ENCODE peak calls at places on chromosomes 7 and 10, in seven cellular contexts. O is fibroblast of lung; P is left ventricle myocardium inferior; Q is CD4-positive, alpha-beta memory T cell; J is Panc1; I is HCT116; T is heart right ventricle. S is an unnamed sample.

GRCh38 chr10:127145173-127145572 is 51.2 kb downstream of the INSYN2A start:
- DNase-seq in T (no peak), O (peak; percentile 50), J (no peak), I (peak; percentile 24), Q (no peak), P (no peak), S (no peak)

GRCh38 chr10:131546086-131546810 is 234.7 kb upstream of the TCERG1L start:
- DNase-seq in Q (no peak), J (no peak), T (no peak), O (no peak), P (no peak), I (peak; percentile 53), S (no peak)

GRCh38 chr7:157547611-157548010 is 210.8 kb downstream of the DNAJB6 start:
- DNase-seq in P (no peak), J (no peak), O (no peak), Q (no peak), I (no peak), T (no peak), S (no peak)

GRCh38 chr10:29862926-29863614 is 196.3 kb downstream of the JCAD start:
- DNase-seq in I (peak; percentile 75), T (no peak), P (no peak), Q (no peak), J (peak; percentile 8), O (peak; percentile 55), S (no peak)

GRCh38 chr7:37052673-37053072 is 328.4 kb upstream of the AOAH start:
- DNase-seq in I (no peak), O (peak; percentile 65), J (no peak), P (no peak), T (peak; percentile 14), Q (no peak), S (no peak)

GRCh38 chr7:1136841-1137516 is 23.0 kb downstream of the ZFAND2A start:
- DNase-seq in O (no peak), I (no peak), Q (no peak), T (no peak), P (no peak), J (no peak), S (no peak)

GRCh38 chr7:74480861-74481417 is 27.2 kb downstream of the GTF2IRD1 start:
- DNase-seq in I (no peak), T (peak; percentile 36), J (no peak), O (peak; percentile 86), Q (no peak), P (peak; percentile 49), S (no peak)

GRCh38 chr7:135508853-135509588 is 881 bp downstream of the CNOT4 start:
- DNase-seq in O (peak; percentile 39), I (no peak), J (no peak), T (peak; percentile 13), P (no peak), Q (no peak), S (no peak)

GRCh38 chr7:96016056-96016455 is 243.7 kb downstream of the DYNC1I1 start:
- DNase-seq in J (no peak), P (no peak), T (no peak), I (no peak), Q (no peak), O (no peak), S (no peak)

GRCh38 chr10:28604567-28605536 is 71.9 kb downstream of the WAC start:
- DNase-seq in P (no peak), O (no peak), J (no peak), Q (no peak), I (no peak), T (no peak), S (no peak)

GRCh38 chr7:1106063-1106782 is 18.3 kb downstream of the GPER1 start:
- DNase-seq in T (no peak), I (no peak), Q (no peak), O (no peak), J (no peak), P (no peak), S (no peak)

GRCh38 chr7:137664846-137665245 is 181.9 kb downstream of the DGKI start:
- DNase-seq in Q (no peak), P (no peak), T (no peak), I (no peak), J (no peak), O (no peak), S (no peak)

GRCh38 chr7:137670521-137671064 is 176.2 kb downstream of the DGKI start:
- DNase-seq in T (no peak), P (no peak), I (no peak), O (peak; percentile 11), Q (no peak), J (no peak), S (no peak)

GRCh38 chr7:137669706-137670105 is 177.1 kb downstream of the DGKI start:
- DNase-seq in O (no peak), Q (no peak), T (no peak), J (no peak), I (no peak), P (no peak), S (no peak)

GRCh38 chr7:137668404-137668803 is 178.4 kb downstream of the DGKI start:
- DNase-seq in P (no peak), O (no peak), Q (no peak), I (no peak), T (no peak), J (no peak), S (no peak)

GRCh38 chr7:137667633-137668387 is 179.0 kb downstream of the DGKI start:
- DNase-seq in J (peak; percentile 69), O (peak; percentile 52), T (no peak), Q (no peak), P (no peak), I (no peak), S (no peak)
- H3K9me3 ChIP-seq in J (no peaks in the 10 kb centered on the region), O (no peaks in the 10 kb centered on the region), T (no peaks in the 10 kb centered on the region), Q (no peaks in the 10 kb centered on the region), P (no peaks in the 10 kb centered on the region), I (no peaks in the 10 kb centered on the region), S (no peaks in the 10 kb centered on the region)

GRCh38 chr7:118059209-118059608 is 124.8 kb upstream of the LSM8 start:
- DNase-seq in I (no peak), T (no peak), J (no peak), Q (no peak), P (no peak), O (peak; percentile 20), S (no peak)
- H3K9me3 ChIP-seq in I (no peaks in the 10 kb centered on the region), T (no peaks in the 10 kb centered on the region), J (no peaks in the 10 kb centered on the region), Q (no peaks in the 10 kb centered on the region), P (no peaks in the 10 kb centered on the region), O (no peaks in the 10 kb centered on the region), S (no peaks in the 10 kb centered on the region)

DNA sequence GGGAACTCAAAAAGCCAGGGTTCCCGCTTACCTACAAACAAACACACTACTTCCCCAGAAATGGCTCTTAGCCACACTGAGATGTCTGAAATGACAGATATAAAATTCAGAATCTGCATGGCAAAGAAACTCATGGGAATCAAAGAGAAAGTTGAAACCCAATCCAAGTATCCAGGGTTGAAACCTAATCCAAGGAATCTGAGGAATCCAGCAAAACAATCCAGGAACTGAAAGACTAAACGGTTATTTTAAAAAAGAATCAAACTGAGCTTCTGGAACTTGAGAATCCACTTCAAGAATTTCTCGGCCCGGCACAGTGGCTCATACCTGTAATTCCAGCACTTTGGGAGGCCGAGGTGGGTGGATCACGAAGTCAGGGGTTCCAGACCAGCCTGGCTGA is 568.8 kb downstream of the POM121L12 start:
- DNase-seq in O (no peak), J (no peak), Q (no peak), I (no peak), T (no peak), P (no peak), S (no peak)
- H3K9me3 ChIP-seq in O (no peaks in the 10 kb centered on the region), J (no peaks in the 10 kb centered on the region), Q (no peaks in the 10 kb centered on the region), I (peaks cover 10% of the 10 kb centered on the region), T (no peaks in the 10 kb centered on the region), P (no peaks in the 10 kb centered on the region), S (no peaks in the 10 kb centered on the region)

DNA sequence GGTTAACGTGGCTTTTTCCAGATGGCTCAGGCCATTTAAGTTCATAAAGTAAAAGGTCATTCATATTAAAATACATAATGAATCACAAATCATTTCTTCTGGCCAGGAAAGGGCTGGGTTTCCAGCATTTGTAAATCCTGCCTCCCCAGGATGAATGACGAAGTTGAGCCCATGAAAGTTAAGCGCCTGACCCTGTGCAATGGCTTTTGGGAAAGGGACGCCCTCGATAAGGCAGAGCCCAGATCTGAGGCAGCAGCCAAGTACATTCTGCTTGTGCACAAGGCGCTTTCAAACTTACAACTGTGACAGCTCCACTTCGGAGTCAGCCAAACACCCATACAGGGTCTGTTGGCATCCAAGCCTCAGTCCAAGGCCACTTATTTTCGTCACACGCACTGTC is 2.8 kb downstream of the GIMAP6 start:
- DNase-seq in Q (no peak), J (no peak), O (no peak), I (no peak), P (peak; percentile 67), T (peak; percentile 87), S (no peak)
- H3K9me3 ChIP-seq in Q (peaks cover 4% of the 10 kb centered on the region), J (no peaks in the 10 kb centered on the region), O (no peaks in the 10 kb centered on the region), I (no peaks in the 10 kb centered on the region), P (no peaks in the 10 kb centered on the region), T (no peaks in the 10 kb centered on the region), S (peaks cover 4% of the 10 kb centered on the region)

S was measured in T-helper 17 cell.